ENCODE peak calls at places on chromosomes 12 and 14, in ten cellular contexts. O, C, Y, I, X, P, J, T, G and A are unnamed samples.

GRCh38 chr14:64930085-64930843 is 12.3 kb downstream of the GPX2 start:
- DNase-seq in G (no peak), Y (no peak), O (no peak), P (peak; percentile 83), J (no peak), X (no peak), T (no peak), C (no peak), I (no peak), A (no peak)

GRCh38 chr12:93442411-93443340 is 929 bp upstream of the UBE2N start:
- DNase-seq in P (no peak), C (no peak), Y (no peak), X (no peak), I (no peak), J (peak; percentile 12), G (no peak), T (peak; percentile 82), O (no peak), A (peak; percentile 45)

GRCh38 chr12:95976416-95976832 is 19.7 kb downstream of the HAL start:
- DNase-seq in P (peak; percentile 28), I (no peak), J (no peak), G (no peak), X (no peak), T (no peak), Y (no peak), C (no peak), O (no peak), A (peak; percentile 13)

GRCh38 chr12:106321139-106321850 is 18.8 kb downstream of the TCP11L2 start:
- DNase-seq in Y (no peak), G (no peak), C (no peak), T (no peak), J (no peak), O (no peak), I (no peak), P (no peak), X (no peak), A (no peak)

GRCh38 chr14:77372304-77372841 is 4.5 kb downstream of the TMED8 start:
- DNase-seq in P (peak; percentile 23), T (peak; percentile 20), I (no peak), X (no peak), G (no peak), O (no peak), Y (no peak), C (no peak), J (peak; percentile 18), A (peak; percentile 91)

GRCh38 chr12:119167904-119168303 is 10.8 kb upstream of the HSPB8 start:
- DNase-seq in Y (no peak), I (no peak), T (no peak), O (no peak), J (no peak), C (no peak), G (no peak), P (no peak), X (no peak), A (no peak)

GRCh38 chr12:116187158-116187511 is 90.4 kb downstream of the MED13L start:
- DNase-seq in T (no peak), I (no peak), C (no peak), J (peak; percentile 55), Y (no peak), G (no peak), X (no peak), P (no peak), O (no peak), A (no peak)

GRCh38 chr12:117968084-117968789 is 553 bp downstream of the KSR2 start:
- DNase-seq in O (no peak), G (no peak), C (no peak), X (no peak), T (no peak), J (no peak), P (no peak), I (no peak), Y (peak; percentile 12), A (no peak)

GRCh38 chr14:83491091-83491490 is 1957.4 kb upstream of the SEL1L start:
- DNase-seq in T (peak; percentile 53), G (no peak), O (no peak), Y (no peak), X (no peak), J (no peak), C (no peak), I (no peak), P (no peak), A (no peak)

GRCh38 chr14:104742586-104743455 is 10.1 kb upstream of the SIVA1 start:
- DNase-seq in O (no peak), J (no peak), T (no peak), C (no peak), I (no peak), X (no peak), P (no peak), Y (no peak), G (no peak), A (no peak)

GRCh38 chr14:100610511-100611217 is 23.4 kb upstream of the BEGAIN start:
- DNase-seq in O (no peak), X (no peak), C (no peak), P (no peak), I (peak; percentile 34), G (no peak), Y (peak; percentile 53), J (no peak), T (no peak), A (peak; percentile 40)

GRCh38 chr14:76715102-76715926 is 46.0 kb upstream of the VASH1 start:
- DNase-seq in J (no peak), X (no peak), C (no peak), P (no peak), G (no peak), O (no peak), Y (no peak), T (peak; percentile 93), I (no peak), A (no peak)

GRCh38 chr12:91685917-91686316 is 459.7 kb downstream of the BTG1 start:
- DNase-seq in P (no peak), I (peak; percentile 65), C (no peak), O (no peak), J (no peak), T (no peak), Y (no peak), X (no peak), G (no peak), A (peak; percentile 88)

GRCh38 chr14:53011053-53011462 is 60.2 kb upstream of the FERMT2 start:
- DNase-seq in Y (peak; percentile 94), P (peak; percentile 99), T (no peak), I (peak; percentile 66), O (no peak), G (no peak), C (peak; percentile 32), X (peak; percentile 74), J (peak; percentile 30), A (peak; percentile 96)